ENCODE peak calls at places on chromosomes 12 and 14, in four cellular contexts. M, X, I and H are unnamed samples.

GRCh38 chr12:1083086-1083887 is 92.3 kb downstream of the ERC1 start:
- DNase-seq in M (no peak), I (no peak), X (no peak), H (no peak)

GRCh38 chr14:61754627-61755381 is 7.4 kb upstream of the SNAPC1 start:
- DNase-seq in X (no peak), M (no peak), I (no peak), H (no peak)

GRCh38 chr12:10069099-10069498 is 29.7 kb downstream of the CLEC1A start:
- DNase-seq in M (no peak), X (peak; percentile 29), I (no peak), H (no peak)

GRCh38 chr12:70823182-70823976 is 97.2 kb downstream of the PTPRR start:
- DNase-seq in X (no peak), I (no peak), M (no peak), H (no peak)

GRCh38 chr12:104859144-104859543 is 98.9 kb downstream of the SLC41A2 start:
- DNase-seq in X (no peak), M (no peak), I (no peak), H (no peak)

GRCh38 chr12:114780746-114781399 is 96.9 kb upstream of the TBX3 start:
- DNase-seq in X (no peak), M (no peak), I (no peak), H (no peak)

GRCh38 chr14:67589212-67589770 is 10.8 kb downstream of the PIGH start:
- DNase-seq in I (no peak), M (no peak), X (no peak), H (no peak)

GRCh38 chr14:21704340-21704737 is 30.7 kb upstream of the OR4E1 start:
- DNase-seq in X (no peak), I (no peak), M (no peak), H (no peak)

GRCh38 chr12:78888583-78888982 is 24.0 kb downstream of the SYT1 start:
- DNase-seq in I (no peak), M (no peak), X (no peak), H (no peak)

GRCh38 chr14:77730976-77731497 is 23.1 kb downstream of the SLIRP start:
- DNase-seq in M (no peak), X (no peak), I (no peak), H (no peak)

GRCh38 chr12:12403264-12404248 is 46.7 kb downstream of the BORCS5 start:
- DNase-seq in X (peak; percentile 28), M (no peak), I (no peak), H (no peak)

GRCh38 chr12:57729321-57729844 is 9.2 kb downstream of the AGAP2 start:
- DNase-seq in M (no peak), X (no peak), I (no peak), H (no peak)

GRCh38 chr14:65223636-65224035 is 121.3 kb upstream of the MAX start:
- DNase-seq in X (no peak), M (no peak), I (no peak), H (no peak)

GRCh38 chr14:49363926-49364751 is 222.0 kb downstream of the RPS29 start:
- DNase-seq in X (no peak), I (no peak), M (no peak), H (no peak)

GRCh38 chr12:92624236-92624635 is 78.6 kb upstream of the PLEKHG7 start:
- DNase-seq in M (no peak), X (no peak), I (no peak), H (no peak)

DNA sequence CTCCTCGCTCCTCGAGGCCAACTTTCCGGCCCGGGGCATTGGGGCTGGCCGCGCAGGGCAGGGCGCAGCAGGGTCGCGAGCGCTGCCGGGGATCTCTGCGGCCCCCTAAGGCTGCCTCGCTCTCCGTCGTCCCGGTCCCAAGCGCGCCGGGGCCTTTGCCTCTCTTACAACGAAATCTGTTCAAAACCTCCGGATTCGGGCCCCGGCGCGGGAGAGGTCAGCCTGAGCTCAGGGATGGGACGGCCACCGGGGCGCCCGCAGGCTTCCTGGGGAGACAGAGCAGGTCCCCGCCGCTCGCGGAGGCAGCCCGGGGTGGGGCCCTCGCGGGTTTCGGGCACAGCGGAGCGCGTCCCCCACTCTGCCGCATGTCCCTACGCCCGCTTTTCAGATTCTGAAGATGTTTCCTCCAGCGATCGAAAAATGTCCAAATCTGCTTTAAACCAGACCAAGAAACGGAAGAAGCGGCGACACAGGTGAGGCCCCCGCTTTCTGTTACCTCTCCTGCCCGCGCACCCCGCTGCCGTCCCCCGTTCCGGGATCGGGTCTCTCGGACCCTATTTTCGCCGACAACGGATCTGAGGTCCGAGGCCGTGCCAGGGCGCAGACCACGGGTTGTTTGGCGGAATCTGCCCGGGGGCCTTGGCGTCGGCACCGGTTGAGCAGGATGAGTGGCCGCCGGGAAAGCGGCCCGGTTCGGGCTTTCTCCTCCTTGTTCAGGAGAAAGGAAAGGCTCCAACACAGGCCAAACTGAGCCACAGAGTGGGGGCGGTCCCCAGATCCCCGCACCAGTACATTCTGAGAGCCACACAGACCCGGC is 1.8 kb downstream of the VSX2 start:
- DNase-seq in X (no peak), I (no peak), M (no peak), H (no peak)
- TF ChIP-seq POLR2AphosphoS5 in X (no peak), I (no peak), M (no peak), H (no peak)

DNA sequence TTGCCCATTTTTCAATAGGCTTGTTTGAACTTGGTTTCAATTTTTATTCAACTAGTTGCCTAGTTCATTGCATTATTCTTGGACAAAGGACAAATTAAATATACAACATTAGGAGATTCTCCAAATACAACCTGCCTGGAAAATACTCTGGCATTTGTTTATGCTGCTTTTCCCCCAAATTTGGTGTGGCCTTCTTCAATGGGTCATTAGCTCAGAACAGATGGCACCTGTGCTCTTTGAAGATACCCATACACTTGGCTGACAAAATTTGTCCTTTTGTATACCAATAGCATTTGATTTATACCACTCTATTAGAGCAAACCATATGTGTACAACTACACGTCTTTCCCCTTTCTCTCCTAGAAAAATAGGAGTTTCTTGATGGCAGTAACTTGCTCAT is 35.7 kb downstream of the WBP11 start:
- DNase-seq in I (no peak), M (no peak), X (no peak), H (no peak)
- H3K4me3 ChIP-seq in I (no peak overlapping the region), M (no peak overlapping the region), X (no peak overlapping the region), H (no peak overlapping the region)

DNA sequence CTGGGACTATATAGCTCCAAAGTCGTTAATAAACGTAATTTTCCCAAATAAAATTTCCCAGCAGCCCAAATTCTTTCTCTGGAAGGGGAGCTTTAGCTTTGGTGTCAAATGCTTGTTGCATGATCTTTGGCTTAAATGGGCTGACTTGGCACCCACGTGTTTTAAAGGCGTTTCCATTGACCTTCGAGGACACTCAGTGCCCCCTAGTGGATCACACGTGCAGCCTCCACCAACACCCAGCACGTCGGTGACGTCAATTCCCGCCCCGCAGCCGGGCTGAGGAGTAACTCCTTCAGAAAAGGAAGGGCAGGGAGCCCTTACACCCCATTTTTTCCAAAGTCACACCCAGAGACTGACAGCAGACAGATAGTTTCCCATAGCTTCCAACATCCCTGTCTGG is 707.8 kb downstream of the AACS start:
- DNase-seq in M (peak; percentile 33), I (no peak), X (no peak), H (no peak)
- TF ChIP-seq CTCF in M (peak; percentile 82), I (no peak), X (peak; percentile 6), H (no peak)

DNA sequence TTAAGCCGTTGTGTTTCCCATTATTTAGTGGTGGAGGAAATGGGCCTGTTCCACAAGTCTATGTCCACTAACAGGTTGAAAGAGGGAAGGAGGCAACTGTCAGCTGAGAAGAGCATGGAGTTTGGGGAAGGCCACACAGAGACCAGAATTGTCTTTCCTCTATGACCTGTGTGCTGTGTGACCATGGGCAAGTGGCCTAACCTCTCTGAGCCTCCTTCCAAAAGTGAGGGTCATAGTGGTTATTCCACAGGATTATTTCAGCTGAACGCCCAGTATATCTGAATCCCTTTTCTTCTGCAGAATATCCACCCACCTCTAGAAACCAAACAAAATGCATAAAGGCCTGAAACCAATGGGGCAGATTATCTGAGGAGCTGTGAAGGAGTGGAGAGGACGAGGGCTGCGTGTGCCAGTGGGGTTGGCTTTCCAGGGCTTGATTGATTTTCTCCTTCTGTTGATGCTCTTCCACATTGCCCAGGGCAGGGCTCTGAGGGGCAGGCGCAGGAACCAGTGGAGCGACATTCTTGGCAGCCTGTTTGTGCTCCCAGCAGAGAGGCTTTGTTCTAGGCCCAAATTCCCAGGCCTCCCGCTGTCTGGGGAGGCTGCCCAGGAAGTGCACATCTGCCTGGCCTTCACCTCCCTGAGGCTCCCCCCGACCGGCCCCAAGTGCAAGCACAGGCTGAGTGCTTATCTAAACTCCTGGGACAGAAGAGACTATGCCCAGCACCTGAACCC is 452.7 kb downstream of the BCL11B start:
- DNase-seq in X (no peak), I (no peak), M (peak; percentile 86), H (peak; percentile 79)
- TF ChIP-seq POLR2AphosphoS5 in X (no peak), I (no peak), M (peak; percentile 26), H (peak; percentile 52)

GRCh38 chr12:113469224-113469652 is 2.4 kb downstream of the LHX5 start:
- DNase-seq in X (no peak), M (no peak), I (no peak), H (no peak)
- H3K4me3 ChIP-seq in X (no peak overlapping the region), M (peak overlapping the region; percentile 52), I (no peak overlapping the region), H (no peak overlapping the region)

GRCh38 chr14:93381644-93382043 is 34.7 kb downstream of the COX8C start:
- DNase-seq in I (no peak), M (no peak), X (no peak), H (no peak)
- TF ChIP-seq CTCF in I (no peak), M (no peak), X (no peak), H (no peak)

DNA sequence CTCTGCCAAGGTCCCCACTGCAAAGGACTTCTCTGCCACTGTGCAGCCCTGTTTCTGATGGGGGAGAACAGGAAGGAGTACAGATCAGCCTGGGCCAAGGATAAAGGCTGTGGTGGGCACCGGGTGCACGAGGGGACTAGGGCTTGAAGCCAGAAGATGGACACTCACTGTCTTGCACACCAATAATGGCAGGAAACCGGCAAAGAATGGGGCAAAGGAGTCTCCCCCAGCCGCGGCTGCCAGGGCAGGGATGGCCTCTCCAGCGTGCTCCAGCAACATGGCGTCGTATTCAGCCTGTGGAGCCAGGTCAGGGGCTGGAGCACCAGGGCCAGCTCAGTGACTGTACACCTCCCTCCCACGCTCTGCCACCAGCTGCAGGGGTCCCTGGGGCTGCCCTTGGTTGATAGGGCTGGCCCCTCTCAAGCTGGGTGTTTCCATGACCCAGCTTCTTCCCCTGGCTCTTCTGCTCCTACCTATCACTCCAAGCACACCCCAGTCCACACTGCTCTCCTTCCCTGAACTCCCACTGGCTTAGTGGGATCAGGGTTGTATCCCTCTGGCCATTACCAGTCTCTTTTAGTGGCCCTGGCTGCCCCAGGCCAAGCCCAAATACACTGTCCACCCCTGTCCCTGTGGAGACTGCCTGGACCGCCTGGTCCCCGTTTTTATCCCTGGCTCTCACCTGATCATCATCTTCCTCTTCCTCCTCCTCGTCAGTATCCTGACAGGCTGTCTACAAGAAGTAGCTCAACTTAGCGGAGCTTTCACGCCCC is 6.3 kb downstream of the IPO4 start:
- DNase-seq in X (no peak), M (no peak), I (no peak), H (no peak)
- TF ChIP-seq POLR2AphosphoS5 in X (no peak), M (peak; percentile 18), I (no peak), H (no peak)

GRCh38 chr12:2834581-2835491 is at the start of gene NRIP2:
- DNase-seq in X (no peak), M (no peak), I (no peak), H (no peak)
- H3K4me3 ChIP-seq in X (no peak within 1 kb of the TSS), M (no peak within 1 kb of the TSS), I (peak within 1 kb of the TSS; percentile 35), H (peak within 1 kb of the TSS; percentile 58)

DNA sequence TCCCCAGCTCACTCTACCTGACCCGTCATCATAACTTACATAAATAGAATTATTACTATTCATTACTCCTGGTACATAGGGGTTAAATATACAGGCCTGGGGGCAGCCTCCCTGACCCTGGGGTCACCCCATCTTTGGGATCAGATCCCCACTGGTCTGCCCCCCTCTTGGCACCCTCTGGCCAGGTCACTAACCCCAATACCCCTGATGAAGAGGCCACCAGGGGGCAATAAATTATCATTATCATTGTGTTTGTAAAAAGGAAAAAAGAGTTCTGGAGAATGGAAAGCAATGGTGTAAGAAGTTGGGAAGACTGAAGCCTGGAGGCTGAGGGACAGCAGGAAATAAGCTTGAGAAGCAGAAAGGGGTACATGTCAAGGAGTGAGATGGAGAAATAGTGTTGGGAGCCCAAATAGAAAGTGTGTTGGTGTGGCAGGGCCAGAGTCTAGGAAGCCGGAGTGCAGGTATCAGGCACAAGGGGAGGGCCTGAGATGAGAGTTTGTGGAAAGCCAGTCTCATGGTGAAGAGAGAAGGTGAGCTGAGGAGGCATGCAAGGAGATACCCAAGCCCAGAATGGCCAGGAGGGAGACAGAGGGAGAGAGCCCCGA is 6.1 kb upstream of the AAAS start:
- DNase-seq in X (no peak), I (no peak), M (no peak), H (no peak)
- TF ChIP-seq CTCF in X (peak; percentile 29), I (peak; percentile 43), M (no peak), H (no peak)